ENCODE peak calls at places on chromosomes 11 and 22, in seven cellular contexts. One of them, this sample, is unnamed.
A peak's percentile ranks its signal among the peaks of the same experiment; 100 is the strongest.

GRCh38 chr22:26416670-26417270 is 12.3 kb upstream of the ASPHD2 start:
- DNase-seq in spleen: no peak
- DNase-seq in mammary epithelial cell: peak; percentile 71
- DNase-seq in Panc1: no peak
- DNase-seq in coronary artery: no peak
- DNase-seq in body of pancreas: peak; percentile 12
- DNase-seq in heart right ventricle: no peak
- DNase-seq in this sample: no peak

GRCh38 chr11:25298450-25298849 is 801.6 kb downstream of the LUZP2 start:
- DNase-seq in Panc1: no peak
- DNase-seq in body of pancreas: no peak
- DNase-seq in coronary artery: no peak
- DNase-seq in mammary epithelial cell: no peak
- DNase-seq in spleen: no peak
- DNase-seq in heart right ventricle: no peak
- DNase-seq in this sample: no peak

GRCh38 chr11:111748035-111748804 is 18.0 kb downstream of the PPP2R1B start:
- DNase-seq in spleen: no peak
- DNase-seq in coronary artery: no peak
- DNase-seq in Panc1: no peak
- DNase-seq in heart right ventricle: no peak
- DNase-seq in mammary epithelial cell: no peak
- DNase-seq in body of pancreas: no peak
- DNase-seq in this sample: no peak

GRCh38 chr11:117449111-117449693 is 121.5 kb downstream of the CEP164 start:
- DNase-seq in body of pancreas: no peak
- DNase-seq in Panc1: no peak
- DNase-seq in heart right ventricle: no peak
- DNase-seq in spleen: peak; percentile 64
- DNase-seq in mammary epithelial cell: no peak
- DNase-seq in coronary artery: no peak
- DNase-seq in this sample: no peak

GRCh38 chr11:113289341-113290187 is 24.8 kb upstream of the TTC12 start:
- DNase-seq in heart right ventricle: peak; percentile 67
- DNase-seq in body of pancreas: peak; percentile 64
- DNase-seq in mammary epithelial cell: peak; percentile 41
- DNase-seq in coronary artery: no peak
- DNase-seq in Panc1: peak; percentile 53
- DNase-seq in spleen: peak; percentile 90
- DNase-seq in this sample: no peak

GRCh38 chr11:24773326-24773725 is 276.5 kb downstream of the LUZP2 start:
- DNase-seq in spleen: no peak
- DNase-seq in mammary epithelial cell: peak; percentile 3
- DNase-seq in coronary artery: no peak
- DNase-seq in body of pancreas: no peak
- DNase-seq in Panc1: no peak
- DNase-seq in heart right ventricle: no peak
- DNase-seq in this sample: no peak

GRCh38 chr11:103326070-103326794 is 217.0 kb downstream of the DYNC2H1 start:
- DNase-seq in coronary artery: no peak
- DNase-seq in body of pancreas: peak; percentile 69
- DNase-seq in spleen: peak; percentile 75
- DNase-seq in Panc1: peak; percentile 48
- DNase-seq in mammary epithelial cell: peak; percentile 51
- DNase-seq in heart right ventricle: no peak
- DNase-seq in this sample: no peak

GRCh38 chr22:35940166-35940565 is 88.5 kb downstream of the RBFOX2 start:
- DNase-seq in coronary artery: no peak
- DNase-seq in body of pancreas: no peak
- DNase-seq in Panc1: no peak
- DNase-seq in heart right ventricle: no peak
- DNase-seq in spleen: no peak
- DNase-seq in mammary epithelial cell: no peak
- DNase-seq in this sample: no peak

GRCh38 chr22:19174106-19175025 is 4.2 kb downstream of the SLC25A1 start:
- DNase-seq in body of pancreas: peak; percentile 41
- DNase-seq in coronary artery: peak; percentile 81
- DNase-seq in Panc1: no peak
- DNase-seq in heart right ventricle: no peak
- DNase-seq in spleen: peak; percentile 90
- DNase-seq in mammary epithelial cell: peak; percentile 55
- DNase-seq in this sample: no peak

GRCh38 chr11:26072612-26073011 is 259.3 kb upstream of the ANO3 start:
- DNase-seq in Panc1: no peak
- DNase-seq in coronary artery: no peak
- DNase-seq in mammary epithelial cell: no peak
- DNase-seq in body of pancreas: no peak
- DNase-seq in heart right ventricle: no peak
- DNase-seq in spleen: no peak
- DNase-seq in this sample: no peak

GRCh38 chr22:26045051-26045450 is 124.2 kb upstream of the SEZ6L start:
- DNase-seq in mammary epithelial cell: no peak
- DNase-seq in spleen: no peak
- DNase-seq in Panc1: no peak
- DNase-seq in heart right ventricle: no peak
- DNase-seq in body of pancreas: peak; percentile 40
- DNase-seq in coronary artery: no peak
- DNase-seq in this sample: no peak

GRCh38 chr11:56700242-56700918 is 1.5 kb downstream of the OR9G1 start:
- DNase-seq in mammary epithelial cell: peak; percentile 87
- DNase-seq in spleen: no peak
- DNase-seq in coronary artery: no peak
- DNase-seq in heart right ventricle: no peak
- DNase-seq in body of pancreas: no peak
- DNase-seq in Panc1: no peak
- DNase-seq in this sample: no peak

GRCh38 chr22:43851058-43851978 is 11.0 kb downstream of the SULT4A1 start:
- DNase-seq in Panc1: no peak
- DNase-seq in body of pancreas: no peak
- DNase-seq in coronary artery: no peak
- DNase-seq in heart right ventricle: no peak
- DNase-seq in spleen: peak; percentile 44
- DNase-seq in mammary epithelial cell: no peak
- DNase-seq in this sample: no peak

GRCh38 chr11:122852071-122852831 is 14.0 kb downstream of the CRTAM start:
- DNase-seq in spleen: no peak
- DNase-seq in heart right ventricle: no peak
- DNase-seq in mammary epithelial cell: peak; percentile 53
- DNase-seq in Panc1: no peak
- DNase-seq in body of pancreas: no peak
- DNase-seq in coronary artery: no peak
- DNase-seq in this sample: no peak

GRCh38 chr11:118529584-118530175 is 1.3 kb upstream of the TMEM25 start:
- DNase-seq in mammary epithelial cell: no peak
- DNase-seq in Panc1: no peak
- DNase-seq in coronary artery: no peak
- DNase-seq in spleen: no peak
- DNase-seq in body of pancreas: no peak
- DNase-seq in heart right ventricle: no peak
- DNase-seq in this sample: no peak

GRCh38 chr11:111535281-111535680 is 5.2 kb upstream of the LAYN start:
- DNase-seq in Panc1: no peak
- DNase-seq in mammary epithelial cell: no peak
- DNase-seq in heart right ventricle: no peak
- DNase-seq in coronary artery: no peak
- DNase-seq in body of pancreas: no peak
- DNase-seq in spleen: no peak
- DNase-seq in this sample: no peak

GRCh38 chr22:42901790-42902508 is 44.9 kb upstream of the ARFGAP3 start:
- DNase-seq in Panc1: no peak
- DNase-seq in body of pancreas: no peak
- DNase-seq in spleen: no peak
- DNase-seq in heart right ventricle: peak; percentile 61
- DNase-seq in mammary epithelial cell: no peak
- DNase-seq in coronary artery: no peak
- DNase-seq in this sample: no peak

GRCh38 chr11:12962306-12962705 is 46.8 kb upstream of the RASSF10 start:
- DNase-seq in heart right ventricle: no peak
- DNase-seq in spleen: no peak
- DNase-seq in Panc1: no peak
- DNase-seq in body of pancreas: no peak
- DNase-seq in coronary artery: no peak
- DNase-seq in mammary epithelial cell: no peak
- DNase-seq in this sample: no peak

GRCh38 chr22:18035740-18036139 is 11.4 kb upstream of the MICAL3 start:
- DNase-seq in mammary epithelial cell: peak; percentile 85
- DNase-seq in coronary artery: no peak
- DNase-seq in spleen: peak; percentile 49
- DNase-seq in Panc1: no peak
- DNase-seq in body of pancreas: peak; percentile 72
- DNase-seq in heart right ventricle: no peak
- DNase-seq in this sample: peak; percentile 52

GRCh38 chr11:47980093-47980906 is at the start of gene PTPRJ:
- DNase-seq in coronary artery: no peak
- DNase-seq in Panc1: no peak
- DNase-seq in spleen: peak; percentile 93
- DNase-seq in heart right ventricle: peak; percentile 59
- DNase-seq in body of pancreas: peak; percentile 71
- DNase-seq in mammary epithelial cell: peak; percentile 31
- DNase-seq in this sample: peak; percentile 76

DNA sequence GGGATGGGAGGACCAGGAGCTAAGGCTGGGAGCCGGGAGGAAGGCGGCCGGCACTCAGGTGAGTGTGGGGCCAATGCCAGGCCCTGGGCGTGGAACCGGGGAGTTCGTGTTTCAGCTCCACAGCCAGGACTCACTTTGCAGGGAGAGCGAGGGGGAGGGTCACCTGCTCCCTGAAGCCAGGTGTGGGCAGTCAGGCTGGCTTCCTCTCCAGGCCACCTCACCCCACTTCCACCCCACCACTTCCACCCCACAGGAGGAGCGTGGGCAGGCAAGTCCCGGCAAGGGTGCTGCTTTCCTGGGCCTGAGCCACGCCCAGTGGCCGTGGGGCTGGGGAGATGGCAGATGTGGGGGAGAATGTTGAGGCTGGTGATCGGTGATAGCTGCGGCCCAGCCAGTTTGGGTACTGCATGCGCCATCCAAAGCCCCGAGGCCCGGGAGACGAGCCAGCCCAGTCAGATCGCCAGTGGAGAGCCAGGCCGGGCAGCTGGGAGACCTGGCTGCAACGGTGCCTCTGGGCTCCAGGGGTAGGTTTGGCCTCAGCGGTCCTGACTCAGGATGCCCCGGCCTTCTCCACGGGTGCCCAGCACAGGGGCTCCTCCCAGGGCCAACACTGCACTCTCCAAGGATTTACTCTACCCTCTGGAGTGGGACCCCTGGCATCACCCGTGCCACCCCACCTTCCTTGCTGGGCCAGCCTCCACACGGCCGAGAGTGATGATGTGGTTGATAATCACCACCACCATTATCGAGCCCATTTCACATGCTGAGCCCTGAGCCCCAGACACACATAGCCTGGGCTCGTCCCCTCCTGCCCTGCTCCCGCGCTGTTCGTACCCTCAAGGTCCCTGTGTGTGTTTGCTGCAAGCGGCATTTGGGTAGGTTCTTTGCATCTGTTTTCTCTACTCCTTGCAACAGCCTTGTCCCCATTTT is 93.8 kb downstream of the WNT7B start:
- DNase-seq in spleen: peak; percentile 64
- DNase-seq in mammary epithelial cell: peak; percentile 9
- DNase-seq in body of pancreas: no peak
- DNase-seq in coronary artery: no peak
- DNase-seq in heart right ventricle: peak; percentile 29
- DNase-seq in Panc1: no peak
- DNase-seq in this sample: peak; percentile 42
- H3K27ac ChIP-seq in spleen: no peak overlapping the region
- H3K27ac ChIP-seq in mammary epithelial cell: no peak overlapping the region
- H3K27ac ChIP-seq in body of pancreas: no peak overlapping the region
- H3K27ac ChIP-seq in coronary artery: no peak overlapping the region
- H3K27ac ChIP-seq in heart right ventricle: no peak overlapping the region
- H3K27ac ChIP-seq in Panc1: no peak overlapping the region
- H3K27ac ChIP-seq in this sample: no peak overlapping the region

GRCh38 chr11:69010361-69010891 is 2.6 kb downstream of the MRGPRF start:
- DNase-seq in heart right ventricle: no peak
- DNase-seq in Panc1: no peak
- DNase-seq in spleen: peak; percentile 52
- DNase-seq in mammary epithelial cell: peak; percentile 24
- DNase-seq in coronary artery: no peak
- DNase-seq in body of pancreas: no peak
- DNase-seq in this sample: peak; percentile 46

GRCh38 chr11:69010964-69011623 is 2.0 kb downstream of the MRGPRF start:
- DNase-seq in spleen: peak; percentile 74
- DNase-seq in coronary artery: peak; percentile 92
- DNase-seq in Panc1: no peak
- DNase-seq in heart right ventricle: peak; percentile 77
- DNase-seq in mammary epithelial cell: peak; percentile 56
- DNase-seq in body of pancreas: peak; percentile 63
- DNase-seq in this sample: peak; percentile 63

GRCh38 chr11:69012092-69013008 is 696 bp downstream of the MRGPRF start:
- DNase-seq in Panc1: no peak
- DNase-seq in mammary epithelial cell: no peak
- DNase-seq in body of pancreas: no peak
- DNase-seq in spleen: peak; percentile 52
- DNase-seq in coronary artery: no peak
- DNase-seq in heart right ventricle: no peak
- DNase-seq in this sample: peak; percentile 30

GRCh38 chr11:69013009-69013951 is at the start of gene MRGPRF:
- DNase-seq in Panc1: no peak
- DNase-seq in coronary artery: peak; percentile 98
- DNase-seq in spleen: peak; percentile 73
- DNase-seq in body of pancreas: peak; percentile 65
- DNase-seq in mammary epithelial cell: no peak
- DNase-seq in heart right ventricle: peak; percentile 92
- DNase-seq in this sample: peak; percentile 75

GRCh38 chr11:69011624-69012091 is 1.4 kb downstream of the MRGPRF start:
- DNase-seq in coronary artery: no peak
- DNase-seq in mammary epithelial cell: no peak
- DNase-seq in spleen: peak; percentile 54
- DNase-seq in heart right ventricle: no peak
- DNase-seq in body of pancreas: no peak
- DNase-seq in Panc1: no peak
- DNase-seq in this sample: peak; percentile 32
- H3K27ac ChIP-seq in coronary artery: peak overlapping the region; percentile 92
- H3K27ac ChIP-seq in mammary epithelial cell: no peak overlapping the region
- H3K27ac ChIP-seq in spleen: no peak overlapping the region
- H3K27ac ChIP-seq in heart right ventricle: no peak overlapping the region
- H3K27ac ChIP-seq in body of pancreas: no peak overlapping the region
- H3K27ac ChIP-seq in Panc1: no peak overlapping the region
- H3K27ac ChIP-seq in this sample: peak overlapping the region; percentile 41

DNA sequence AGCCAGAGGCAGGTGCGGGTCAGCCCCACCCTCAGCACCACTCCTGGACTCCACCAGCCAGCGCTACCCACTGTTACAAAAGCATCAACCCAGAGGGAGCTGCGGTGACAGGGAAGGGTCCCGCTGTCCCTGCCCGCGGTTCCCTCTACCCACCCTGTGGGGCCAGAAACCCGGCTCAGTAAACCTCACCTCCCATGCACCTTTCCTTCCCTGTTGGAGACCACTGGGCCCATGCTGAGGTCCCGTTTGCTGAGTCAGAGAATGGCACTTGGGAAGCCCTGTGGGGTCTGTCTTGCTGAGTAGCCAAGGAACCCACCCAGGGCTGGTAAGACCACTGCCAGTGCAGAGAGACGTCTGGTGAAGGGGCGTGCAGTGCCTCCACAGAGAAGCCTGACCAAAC is 42.1 kb upstream of the MOB2 start:
- DNase-seq in mammary epithelial cell: no peak
- DNase-seq in Panc1: no peak
- DNase-seq in coronary artery: no peak
- DNase-seq in heart right ventricle: no peak
- DNase-seq in body of pancreas: no peak
- DNase-seq in spleen: no peak
- DNase-seq in this sample: no peak
- H3K27ac ChIP-seq in mammary epithelial cell: no peak overlapping the region
- H3K27ac ChIP-seq in Panc1: no peak overlapping the region
- H3K27ac ChIP-seq in coronary artery: no peak overlapping the region
- H3K27ac ChIP-seq in heart right ventricle: no peak overlapping the region
- H3K27ac ChIP-seq in body of pancreas: no peak overlapping the region
- H3K27ac ChIP-seq in spleen: no peak overlapping the region
- H3K27ac ChIP-seq in this sample: no peak overlapping the region

GRCh38 chr22:46278656-46279645 is 11.1 kb downstream of the TTC38 start:
- DNase-seq in spleen: no peak
- DNase-seq in body of pancreas: no peak
- DNase-seq in Panc1: no peak
- DNase-seq in coronary artery: no peak
- DNase-seq in mammary epithelial cell: no peak
- DNase-seq in heart right ventricle: no peak
- DNase-seq in this sample: no peak
- H3K27ac ChIP-seq in spleen: no peak overlapping the region
- H3K27ac ChIP-seq in body of pancreas: no peak overlapping the region
- H3K27ac ChIP-seq in Panc1: no peak overlapping the region
- H3K27ac ChIP-seq in coronary artery: no peak overlapping the region
- H3K27ac ChIP-seq in mammary epithelial cell: no peak overlapping the region
- H3K27ac ChIP-seq in heart right ventricle: no peak overlapping the region
- H3K27ac ChIP-seq in this sample: no peak overlapping the region

This sample was measured in lower lobe of right lung.